ENCODE peak calls at places on chromosomes 1 and 21, in seven cellular contexts. O is tibial nerve; W is activated CD4-positive, alpha-beta T cell treated with anti-CD3 and anti-CD28 coated beads, Interleukin-2, amount 50 U/mL, for 1 hour; G is NCI-H226; S is stimulated activated CD8-positive, alpha-beta memory T cell treated with anti-CD3 and anti-CD28 coated beads, Interleukin-4, amount 100 ng/mL, for 1 hour; Q is mucosa of descending colon; A is PC-3. K is an unnamed sample.

GRCh38 chr21:38756746-38757145 is 49.0 kb upstream of the ETS2 start:
- DNase-seq in W (no peak), G (peak), A (peak), S (no peak), Q (no peak), O (no peak), K (peak)

GRCh38 chr1:85544689-85545203 is 35.8 kb upstream of the CCN1 start:
- DNase-seq in G (peak), O (no peak), Q (no peak), W (no peak), S (no peak), A (peak), K (peak)

GRCh38 chr21:32717851-32718316 is 9.9 kb downstream of the SYNJ1 start:
- DNase-seq in Q (no peak), W (no peak), G (no peak), O (no peak), A (no peak), S (no peak), K (no peak)

GRCh38 chr1:167824163-167824794 is 89.7 kb downstream of the ADCY10 start:
- DNase-seq in W (no peak), G (no peak), S (no peak), Q (no peak), O (no peak), A (no peak), K (no peak)

GRCh38 chr1:183443025-183443424 is 24.8 kb upstream of the NMNAT2 start:
- DNase-seq in O (no peak), Q (no peak), S (no peak), G (no peak), W (no peak), A (peak), K (no peak)

GRCh38 chr1:12404918-12405317 is 175.1 kb downstream of the VPS13D start:
- DNase-seq in A (no peak), W (no peak), S (no peak), O (no peak), Q (peak), G (no peak), K (no peak)

GRCh38 chr1:87778896-87779295 is 450.2 kb downstream of the LMO4 start:
- DNase-seq in Q (no peak), W (no peak), S (no peak), O (no peak), G (peak), A (no peak), K (no peak)

GRCh38 chr1:227068883-227069282 is 128.8 kb downstream of the COQ8A start:
- DNase-seq in O (no peak), G (no peak), Q (no peak), A (no peak), S (no peak), W (no peak), K (no peak)

GRCh38 chr1:1308756-1309524 is 543 bp downstream of the PUSL1 start:
- DNase-seq in S (no peak), G (no peak), W (no peak), A (peak), Q (peak), O (no peak), K (no peak)

GRCh38 chr1:16173447-16174260 is 17.8 kb upstream of the EPHA2 start:
- DNase-seq in G (peak), A (peak), W (no peak), S (no peak), Q (peak), O (no peak), K (peak)

GRCh38 chr21:31294691-31295090 is 49.4 kb downstream of the TIAM1 start:
- DNase-seq in W (no peak), A (no peak), G (no peak), O (no peak), Q (no peak), S (no peak), K (no peak)

GRCh38 chr1:189803364-189803763 is 674.3 kb downstream of the BRINP3 start:
- DNase-seq in Q (no peak), O (no peak), W (no peak), G (no peak), S (no peak), A (no peak), K (no peak)

GRCh38 chr1:87902830-87903614 is 574.3 kb downstream of the LMO4 start:
- DNase-seq in Q (no peak), W (no peak), O (no peak), A (peak), G (no peak), S (no peak), K (no peak)

GRCh38 chr1:11114966-11115365 is 15.3 kb upstream of the EXOSC10 start:
- DNase-seq in S (no peak), Q (no peak), A (no peak), O (no peak), G (no peak), W (no peak), K (no peak)

GRCh38 chr1:108841703-108842102 is 15.2 kb downstream of the AKNAD1 start:
- DNase-seq in S (no peak), O (no peak), W (no peak), Q (no peak), A (no peak), G (no peak), K (no peak)

GRCh38 chr1:218931331-218931730 is 242.3 kb upstream of the LYPLAL1 start:
- DNase-seq in G (no peak), A (no peak), Q (no peak), O (no peak), S (no peak), W (no peak), K (no peak)

GRCh38 chr1:21865943-21866628 is 54.0 kb downstream of the LDLRAD2 start:
- DNase-seq in Q (no peak), S (no peak), W (no peak), O (no peak), A (no peak), G (no peak), K (no peak)